ENCODE peak calls at places on chromosome 13, in nine cellular contexts. One of them, this sample, is unnamed.

GRCh38 chr13:63307239-63307638 is 1891.6 kb upstream of the PCDH20 start:
- DNase-seq in caudate nucleus: no peak
- DNase-seq in EL: no peak
- DNase-seq in activated CD8-positive, alpha-beta memory T cell treated with anti-CD3 and anti-CD28 coated beads for 1 hour: no peak
- DNase-seq in epithelial cell of proximal tubule: no peak
- DNase-seq in M059J: peak
- DNase-seq in choroid plexus epithelial cell: peak
- DNase-seq in stimulated activated CD4-positive, alpha-beta T cell treated with anti-CD3 and anti-CD28 coated beads, Interleukin-12 subunit alpha, Interleukin-12 subunit beta, amount 100 ng/mL, for 48 hours: no peak
- DNase-seq in T-helper 2 cell: no peak
- DNase-seq in this sample: no peak

GRCh38 chr13:40664100-40665060 is 2.1 kb downstream of the FOXO1 start:
- DNase-seq in M059J: peak
- DNase-seq in T-helper 2 cell: peak
- DNase-seq in choroid plexus epithelial cell: peak
- DNase-seq in caudate nucleus: peak
- DNase-seq in activated CD8-positive, alpha-beta memory T cell treated with anti-CD3 and anti-CD28 coated beads for 1 hour: peak
- DNase-seq in EL: peak
- DNase-seq in epithelial cell of proximal tubule: no peak
- DNase-seq in stimulated activated CD4-positive, alpha-beta T cell treated with anti-CD3 and anti-CD28 coated beads, Interleukin-12 subunit alpha, Interleukin-12 subunit beta, amount 100 ng/mL, for 48 hours: peak
- DNase-seq in this sample: no peak

GRCh38 chr13:22961835-22962537 is 218.8 kb upstream of the SGCG start:
- DNase-seq in M059J: no peak
- DNase-seq in epithelial cell of proximal tubule: no peak
- DNase-seq in stimulated activated CD4-positive, alpha-beta T cell treated with anti-CD3 and anti-CD28 coated beads, Interleukin-12 subunit alpha, Interleukin-12 subunit beta, amount 100 ng/mL, for 48 hours: no peak
- DNase-seq in activated CD8-positive, alpha-beta memory T cell treated with anti-CD3 and anti-CD28 coated beads for 1 hour: no peak
- DNase-seq in choroid plexus epithelial cell: no peak
- DNase-seq in caudate nucleus: no peak
- DNase-seq in EL: no peak
- DNase-seq in T-helper 2 cell: no peak
- DNase-seq in this sample: no peak

GRCh38 chr13:87536499-87536898 is 134.7 kb upstream of the SLITRK5 start:
- DNase-seq in choroid plexus epithelial cell: peak
- DNase-seq in activated CD8-positive, alpha-beta memory T cell treated with anti-CD3 and anti-CD28 coated beads for 1 hour: no peak
- DNase-seq in caudate nucleus: no peak
- DNase-seq in EL: no peak
- DNase-seq in T-helper 2 cell: no peak
- DNase-seq in stimulated activated CD4-positive, alpha-beta T cell treated with anti-CD3 and anti-CD28 coated beads, Interleukin-12 subunit alpha, Interleukin-12 subunit beta, amount 100 ng/mL, for 48 hours: no peak
- DNase-seq in epithelial cell of proximal tubule: no peak
- DNase-seq in M059J: no peak
- DNase-seq in this sample: peak

GRCh38 chr13:41019027-41019487 is at the start of gene ELF1:
- DNase-seq in choroid plexus epithelial cell: peak
- DNase-seq in epithelial cell of proximal tubule: peak
- DNase-seq in caudate nucleus: no peak
- DNase-seq in activated CD8-positive, alpha-beta memory T cell treated with anti-CD3 and anti-CD28 coated beads for 1 hour: peak
- DNase-seq in EL: peak
- DNase-seq in T-helper 2 cell: peak
- DNase-seq in stimulated activated CD4-positive, alpha-beta T cell treated with anti-CD3 and anti-CD28 coated beads, Interleukin-12 subunit alpha, Interleukin-12 subunit beta, amount 100 ng/mL, for 48 hours: peak
- DNase-seq in M059J: peak
- DNase-seq in this sample: peak

GRCh38 chr13:113152894-113153809 is 5.3 kb upstream of the PROZ start:
- DNase-seq in choroid plexus epithelial cell: peak
- DNase-seq in stimulated activated CD4-positive, alpha-beta T cell treated with anti-CD3 and anti-CD28 coated beads, Interleukin-12 subunit alpha, Interleukin-12 subunit beta, amount 100 ng/mL, for 48 hours: no peak
- DNase-seq in T-helper 2 cell: no peak
- DNase-seq in epithelial cell of proximal tubule: no peak
- DNase-seq in M059J: no peak
- DNase-seq in activated CD8-positive, alpha-beta memory T cell treated with anti-CD3 and anti-CD28 coated beads for 1 hour: no peak
- DNase-seq in EL: no peak
- DNase-seq in caudate nucleus: no peak
- DNase-seq in this sample: no peak

GRCh38 chr13:95535243-95535642 is 17.3 kb upstream of the CLDN10 start:
- DNase-seq in T-helper 2 cell: no peak
- DNase-seq in epithelial cell of proximal tubule: peak
- DNase-seq in EL: peak
- DNase-seq in M059J: peak
- DNase-seq in activated CD8-positive, alpha-beta memory T cell treated with anti-CD3 and anti-CD28 coated beads for 1 hour: no peak
- DNase-seq in choroid plexus epithelial cell: peak
- DNase-seq in stimulated activated CD4-positive, alpha-beta T cell treated with anti-CD3 and anti-CD28 coated beads, Interleukin-12 subunit alpha, Interleukin-12 subunit beta, amount 100 ng/mL, for 48 hours: no peak
- DNase-seq in caudate nucleus: no peak
- DNase-seq in this sample: peak

GRCh38 chr13:100811431-100811830 is 136.8 kb upstream of the TMTC4 start:
- DNase-seq in epithelial cell of proximal tubule: no peak
- DNase-seq in stimulated activated CD4-positive, alpha-beta T cell treated with anti-CD3 and anti-CD28 coated beads, Interleukin-12 subunit alpha, Interleukin-12 subunit beta, amount 100 ng/mL, for 48 hours: no peak
- DNase-seq in caudate nucleus: no peak
- DNase-seq in M059J: no peak
- DNase-seq in activated CD8-positive, alpha-beta memory T cell treated with anti-CD3 and anti-CD28 coated beads for 1 hour: no peak
- DNase-seq in T-helper 2 cell: no peak
- DNase-seq in EL: no peak
- DNase-seq in choroid plexus epithelial cell: no peak
- DNase-seq in this sample: no peak

GRCh38 chr13:43005460-43006236 is 13.6 kb upstream of the EPSTI1 start:
- DNase-seq in EL: peak
- DNase-seq in M059J: peak
- DNase-seq in choroid plexus epithelial cell: peak
- DNase-seq in epithelial cell of proximal tubule: no peak
- DNase-seq in T-helper 2 cell: no peak
- DNase-seq in activated CD8-positive, alpha-beta memory T cell treated with anti-CD3 and anti-CD28 coated beads for 1 hour: no peak
- DNase-seq in caudate nucleus: no peak
- DNase-seq in stimulated activated CD4-positive, alpha-beta T cell treated with anti-CD3 and anti-CD28 coated beads, Interleukin-12 subunit alpha, Interleukin-12 subunit beta, amount 100 ng/mL, for 48 hours: no peak
- DNase-seq in this sample: peak

GRCh38 chr13:111213964-111214726 is 99.0 kb downstream of the ARHGEF7 start:
- DNase-seq in caudate nucleus: no peak
- DNase-seq in M059J: no peak
- DNase-seq in stimulated activated CD4-positive, alpha-beta T cell treated with anti-CD3 and anti-CD28 coated beads, Interleukin-12 subunit alpha, Interleukin-12 subunit beta, amount 100 ng/mL, for 48 hours: no peak
- DNase-seq in choroid plexus epithelial cell: no peak
- DNase-seq in epithelial cell of proximal tubule: no peak
- DNase-seq in activated CD8-positive, alpha-beta memory T cell treated with anti-CD3 and anti-CD28 coated beads for 1 hour: no peak
- DNase-seq in EL: no peak
- DNase-seq in T-helper 2 cell: no peak
- DNase-seq in this sample: no peak

GRCh38 chr13:35025314-35025713 is 83.2 kb downstream of the NBEA start:
- DNase-seq in caudate nucleus: no peak
- DNase-seq in M059J: no peak
- DNase-seq in activated CD8-positive, alpha-beta memory T cell treated with anti-CD3 and anti-CD28 coated beads for 1 hour: no peak
- DNase-seq in T-helper 2 cell: no peak
- DNase-seq in stimulated activated CD4-positive, alpha-beta T cell treated with anti-CD3 and anti-CD28 coated beads, Interleukin-12 subunit alpha, Interleukin-12 subunit beta, amount 100 ng/mL, for 48 hours: no peak
- DNase-seq in choroid plexus epithelial cell: no peak
- DNase-seq in epithelial cell of proximal tubule: no peak
- DNase-seq in EL: no peak
- DNase-seq in this sample: no peak

GRCh38 chr13:22736768-22737092 is 444.0 kb upstream of the SGCG start:
- DNase-seq in EL: no peak
- DNase-seq in M059J: no peak
- DNase-seq in caudate nucleus: no peak
- DNase-seq in epithelial cell of proximal tubule: no peak
- DNase-seq in activated CD8-positive, alpha-beta memory T cell treated with anti-CD3 and anti-CD28 coated beads for 1 hour: no peak
- DNase-seq in stimulated activated CD4-positive, alpha-beta T cell treated with anti-CD3 and anti-CD28 coated beads, Interleukin-12 subunit alpha, Interleukin-12 subunit beta, amount 100 ng/mL, for 48 hours: no peak
- DNase-seq in T-helper 2 cell: no peak
- DNase-seq in choroid plexus epithelial cell: no peak
- DNase-seq in this sample: no peak

GRCh38 chr13:98144501-98145350 is 1.8 kb downstream of the FARP1 start:
- DNase-seq in caudate nucleus: no peak
- DNase-seq in epithelial cell of proximal tubule: no peak
- DNase-seq in T-helper 2 cell: no peak
- DNase-seq in choroid plexus epithelial cell: peak
- DNase-seq in M059J: peak
- DNase-seq in EL: peak
- DNase-seq in activated CD8-positive, alpha-beta memory T cell treated with anti-CD3 and anti-CD28 coated beads for 1 hour: no peak
- DNase-seq in stimulated activated CD4-positive, alpha-beta T cell treated with anti-CD3 and anti-CD28 coated beads, Interleukin-12 subunit alpha, Interleukin-12 subunit beta, amount 100 ng/mL, for 48 hours: no peak
- DNase-seq in this sample: peak

GRCh38 chr13:111559612-111560423 is 239.4 kb downstream of the TEX29 start:
- DNase-seq in caudate nucleus: no peak
- DNase-seq in M059J: no peak
- DNase-seq in epithelial cell of proximal tubule: no peak
- DNase-seq in T-helper 2 cell: no peak
- DNase-seq in activated CD8-positive, alpha-beta memory T cell treated with anti-CD3 and anti-CD28 coated beads for 1 hour: no peak
- DNase-seq in choroid plexus epithelial cell: no peak
- DNase-seq in stimulated activated CD4-positive, alpha-beta T cell treated with anti-CD3 and anti-CD28 coated beads, Interleukin-12 subunit alpha, Interleukin-12 subunit beta, amount 100 ng/mL, for 48 hours: no peak
- DNase-seq in EL: no peak
- DNase-seq in this sample: no peak

GRCh38 chr13:99464441-99464949 is 36.8 kb upstream of the TM9SF2 start:
- DNase-seq in activated CD8-positive, alpha-beta memory T cell treated with anti-CD3 and anti-CD28 coated beads for 1 hour: no peak
- DNase-seq in caudate nucleus: no peak
- DNase-seq in epithelial cell of proximal tubule: no peak
- DNase-seq in T-helper 2 cell: peak
- DNase-seq in EL: peak
- DNase-seq in stimulated activated CD4-positive, alpha-beta T cell treated with anti-CD3 and anti-CD28 coated beads, Interleukin-12 subunit alpha, Interleukin-12 subunit beta, amount 100 ng/mL, for 48 hours: no peak
- DNase-seq in M059J: no peak
- DNase-seq in choroid plexus epithelial cell: peak
- DNase-seq in this sample: no peak

GRCh38 chr13:111122056-111122455 is 6.9 kb downstream of the ARHGEF7 start:
- DNase-seq in stimulated activated CD4-positive, alpha-beta T cell treated with anti-CD3 and anti-CD28 coated beads, Interleukin-12 subunit alpha, Interleukin-12 subunit beta, amount 100 ng/mL, for 48 hours: no peak
- DNase-seq in T-helper 2 cell: no peak
- DNase-seq in caudate nucleus: no peak
- DNase-seq in choroid plexus epithelial cell: peak
- DNase-seq in activated CD8-positive, alpha-beta memory T cell treated with anti-CD3 and anti-CD28 coated beads for 1 hour: no peak
- DNase-seq in M059J: peak
- DNase-seq in EL: no peak
- DNase-seq in epithelial cell of proximal tubule: no peak
- DNase-seq in this sample: no peak

GRCh38 chr13:22372261-22372660 is 701.4 kb downstream of the FGF9 start:
- DNase-seq in activated CD8-positive, alpha-beta memory T cell treated with anti-CD3 and anti-CD28 coated beads for 1 hour: no peak
- DNase-seq in M059J: no peak
- DNase-seq in EL: no peak
- DNase-seq in caudate nucleus: no peak
- DNase-seq in choroid plexus epithelial cell: no peak
- DNase-seq in T-helper 2 cell: no peak
- DNase-seq in stimulated activated CD4-positive, alpha-beta T cell treated with anti-CD3 and anti-CD28 coated beads, Interleukin-12 subunit alpha, Interleukin-12 subunit beta, amount 100 ng/mL, for 48 hours: no peak
- DNase-seq in epithelial cell of proximal tubule: no peak
- DNase-seq in this sample: no peak

GRCh38 chr13:78176880-78177279 is 258.2 kb upstream of the EDNRB start:
- DNase-seq in activated CD8-positive, alpha-beta memory T cell treated with anti-CD3 and anti-CD28 coated beads for 1 hour: no peak
- DNase-seq in M059J: no peak
- DNase-seq in stimulated activated CD4-positive, alpha-beta T cell treated with anti-CD3 and anti-CD28 coated beads, Interleukin-12 subunit alpha, Interleukin-12 subunit beta, amount 100 ng/mL, for 48 hours: no peak
- DNase-seq in T-helper 2 cell: no peak
- DNase-seq in epithelial cell of proximal tubule: no peak
- DNase-seq in EL: no peak
- DNase-seq in caudate nucleus: no peak
- DNase-seq in choroid plexus epithelial cell: no peak
- DNase-seq in this sample: no peak

GRCh38 chr13:108086678-108087077 is 128.7 kb downstream of the LIG4 start:
- DNase-seq in caudate nucleus: no peak
- DNase-seq in activated CD8-positive, alpha-beta memory T cell treated with anti-CD3 and anti-CD28 coated beads for 1 hour: no peak
- DNase-seq in choroid plexus epithelial cell: peak
- DNase-seq in stimulated activated CD4-positive, alpha-beta T cell treated with anti-CD3 and anti-CD28 coated beads, Interleukin-12 subunit alpha, Interleukin-12 subunit beta, amount 100 ng/mL, for 48 hours: no peak
- DNase-seq in EL: no peak
- DNase-seq in epithelial cell of proximal tubule: no peak
- DNase-seq in T-helper 2 cell: no peak
- DNase-seq in M059J: no peak
- DNase-seq in this sample: no peak

GRCh38 chr13:29567411-29567810 is 28.1 kb downstream of the SLC7A1 start:
- DNase-seq in epithelial cell of proximal tubule: no peak
- DNase-seq in activated CD8-positive, alpha-beta memory T cell treated with anti-CD3 and anti-CD28 coated beads for 1 hour: no peak
- DNase-seq in M059J: no peak
- DNase-seq in EL: no peak
- DNase-seq in T-helper 2 cell: no peak
- DNase-seq in stimulated activated CD4-positive, alpha-beta T cell treated with anti-CD3 and anti-CD28 coated beads, Interleukin-12 subunit alpha, Interleukin-12 subunit beta, amount 100 ng/mL, for 48 hours: no peak
- DNase-seq in caudate nucleus: no peak
- DNase-seq in choroid plexus epithelial cell: no peak
- DNase-seq in this sample: no peak

GRCh38 chr13:99448586-99448985 is 52.7 kb upstream of the TM9SF2 start:
- DNase-seq in stimulated activated CD4-positive, alpha-beta T cell treated with anti-CD3 and anti-CD28 coated beads, Interleukin-12 subunit alpha, Interleukin-12 subunit beta, amount 100 ng/mL, for 48 hours: no peak
- DNase-seq in epithelial cell of proximal tubule: no peak
- DNase-seq in activated CD8-positive, alpha-beta memory T cell treated with anti-CD3 and anti-CD28 coated beads for 1 hour: no peak
- DNase-seq in M059J: no peak
- DNase-seq in T-helper 2 cell: peak
- DNase-seq in caudate nucleus: no peak
- DNase-seq in choroid plexus epithelial cell: no peak
- DNase-seq in EL: no peak
- DNase-seq in this sample: no peak

GRCh38 chr13:100210966-100211710 is 122.2 kb downstream of the PCCA start:
- DNase-seq in M059J: no peak
- DNase-seq in activated CD8-positive, alpha-beta memory T cell treated with anti-CD3 and anti-CD28 coated beads for 1 hour: no peak
- DNase-seq in EL: peak
- DNase-seq in T-helper 2 cell: no peak
- DNase-seq in choroid plexus epithelial cell: peak
- DNase-seq in caudate nucleus: no peak
- DNase-seq in epithelial cell of proximal tubule: no peak
- DNase-seq in stimulated activated CD4-positive, alpha-beta T cell treated with anti-CD3 and anti-CD28 coated beads, Interleukin-12 subunit alpha, Interleukin-12 subunit beta, amount 100 ng/mL, for 48 hours: no peak
- DNase-seq in this sample: peak

GRCh38 chr13:79128158-79128557 is 277.9 kb downstream of the RBM26 start:
- DNase-seq in EL: peak
- DNase-seq in choroid plexus epithelial cell: peak
- DNase-seq in caudate nucleus: no peak
- DNase-seq in M059J: peak
- DNase-seq in stimulated activated CD4-positive, alpha-beta T cell treated with anti-CD3 and anti-CD28 coated beads, Interleukin-12 subunit alpha, Interleukin-12 subunit beta, amount 100 ng/mL, for 48 hours: no peak
- DNase-seq in epithelial cell of proximal tubule: peak
- DNase-seq in activated CD8-positive, alpha-beta memory T cell treated with anti-CD3 and anti-CD28 coated beads for 1 hour: no peak
- DNase-seq in T-helper 2 cell: no peak
- DNase-seq in this sample: peak